ENCODE peak calls at places on chromosomes 4 and X, in seven cellular contexts. L is IMR-90, S is H9, J is neuronal stem cell, G is mesendoderm, Z is H1, D is trophoblast cell. Y is an unnamed sample. For H3K4me1, the result is how much of the 10 kb centered on the place peaks cover.

GRCh38 chr4:8220661-8221446 is 21.8 kb downstream of the SH3TC1 start:
- DNase-seq in S (no peak), L (no peak), D (no peak), J (no peak), G (no peak), Z (no peak), Y (peak)

GRCh38 chr4:73608677-73609594 is 11.3 kb downstream of the RASSF6 start:
- DNase-seq in Z (no peak), J (no peak), L (peak), D (no peak), G (no peak), S (no peak), Y (peak)

GRCh38 chr4:17770845-17771244 is 10.6 kb downstream of the FAM184B start:
- DNase-seq in S (no peak), J (no peak), D (no peak), L (no peak), Z (no peak), G (no peak), Y (no peak)

GRCh38 chr4:10182446-10183424 is 66.1 kb upstream of the WDR1 start:
- DNase-seq in Z (no peak), G (no peak), D (no peak), S (no peak), L (no peak), J (no peak), Y (no peak)

GRCh38 chr4:148530114-148530513 is 87.9 kb upstream of the NR3C2 start:
- DNase-seq in S (no peak), D (no peak), L (peak), Z (no peak), G (no peak), J (no peak), Y (no peak)

GRCh38 chrX:78029663-78030062 is 60.2 kb upstream of the PGAM4 start:
- DNase-seq in G (peak), Z (no peak), L (peak), S (no peak), D (peak), J (peak), Y (no peak)

GRCh38 chr4:87908341-87908740 is 67.2 kb upstream of the SPP1 start:
- DNase-seq in L (no peak), D (peak), Z (no peak), G (no peak), J (no peak), S (no peak), Y (no peak)

GRCh38 chr4:118033148-118034060 is 882 bp upstream of the NDST3 start:
- DNase-seq in L (peak), Z (peak), G (peak), J (peak), S (peak), D (peak), Y (peak)

GRCh38 chr4:1050486-1051213 is 39.2 kb downstream of the FGFRL1 start:
- DNase-seq in D (no peak), Z (peak), J (no peak), L (no peak), S (peak), G (peak), Y (no peak)

GRCh38 chr4:41538017-41538733 is at the start of gene LIMCH1:
- DNase-seq in D (peak), J (no peak), G (peak), L (no peak), Z (peak), S (peak), Y (no peak)

GRCh38 chr4:164012396-164013027 is 518.0 kb downstream of the TMA16 start:
- DNase-seq in Z (peak), G (peak), J (peak), D (peak), S (peak), L (no peak), Y (peak)

DNA sequence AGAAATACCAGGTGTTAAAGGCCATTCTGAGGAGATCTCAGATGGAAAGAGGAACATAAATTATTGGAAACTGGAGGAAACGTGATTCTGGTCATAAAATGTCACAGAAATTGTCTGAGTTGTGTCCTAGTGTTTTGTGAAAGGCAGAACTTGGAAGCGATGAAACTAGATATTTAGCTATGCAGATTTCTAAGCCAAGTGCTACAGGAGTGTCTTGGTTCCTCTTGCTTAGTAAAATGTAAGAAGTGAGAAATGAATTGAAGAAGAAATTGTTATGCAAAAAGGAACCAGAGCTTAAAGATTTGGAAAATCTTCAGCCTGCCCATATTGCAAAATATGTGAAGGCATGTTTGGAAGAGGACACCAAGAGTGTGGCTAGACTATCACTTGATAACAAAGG is 9.6 kb upstream of the CDS1 start:
- DNase-seq in L (no peak), Z (no peak), J (no peak), S (no peak), G (no peak), D (no peak), Y (no peak)
- H2BK120ac ChIP-seq in L (no peak), Z (no peak), J (no peak), S (no peak), G (no peak), D (no peak), Y (no peak)

GRCh38 chr4:70577220-70577927 is 14.7 kb upstream of the AMBN start:
- DNase-seq in Z (no peak), G (no peak), L (no peak), S (no peak), J (no peak), D (no peak), Y (no peak)

GRCh38 chr4:70571772-70572171 is 20.3 kb upstream of the AMBN start:
- DNase-seq in L (no peak), S (no peak), Z (no peak), G (peak), J (no peak), D (peak), Y (no peak)

GRCh38 chr4:70570796-70571195 is 21.3 kb upstream of the AMBN start:
- DNase-seq in D (no peak), L (no peak), J (no peak), Z (no peak), S (no peak), G (no peak), Y (no peak)

GRCh38 chr4:70575964-70576363 is 16.1 kb upstream of the AMBN start:
- DNase-seq in J (no peak), G (no peak), L (no peak), D (no peak), S (no peak), Z (no peak), Y (no peak)
- H3K4me1 ChIP-seq in J (under half), G (under half), L (under half), D (under half), S (under half), Z (under half), Y (under half)

DNA sequence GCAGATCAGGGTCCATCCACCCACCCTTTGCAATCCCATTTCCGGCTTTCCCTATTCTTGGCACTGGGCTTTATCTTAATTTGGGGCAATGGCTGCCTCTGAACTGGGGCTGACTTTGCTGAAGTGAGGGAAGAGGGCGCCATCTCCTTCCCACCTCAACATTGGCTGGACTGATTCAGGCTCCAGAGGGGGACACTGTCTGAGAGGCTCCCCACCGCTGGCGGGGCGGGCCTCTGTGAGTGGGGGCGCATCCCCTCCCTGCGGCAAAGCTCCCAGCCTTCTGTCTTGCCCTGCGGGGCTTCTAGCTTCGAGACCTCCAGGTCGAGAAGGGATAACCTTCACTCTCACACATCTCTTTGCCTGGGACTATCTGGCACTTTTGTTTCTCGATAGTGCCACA is 85.8 kb downstream of the PHKA2 start:
- DNase-seq in L (no peak), S (no peak), Z (no peak), J (no peak), G (no peak), D (no peak), Y (no peak)
- H2BK120ac ChIP-seq in L (no peak), S (no peak), Z (no peak), J (no peak), G (no peak), D (no peak), Y (no peak)

DNA sequence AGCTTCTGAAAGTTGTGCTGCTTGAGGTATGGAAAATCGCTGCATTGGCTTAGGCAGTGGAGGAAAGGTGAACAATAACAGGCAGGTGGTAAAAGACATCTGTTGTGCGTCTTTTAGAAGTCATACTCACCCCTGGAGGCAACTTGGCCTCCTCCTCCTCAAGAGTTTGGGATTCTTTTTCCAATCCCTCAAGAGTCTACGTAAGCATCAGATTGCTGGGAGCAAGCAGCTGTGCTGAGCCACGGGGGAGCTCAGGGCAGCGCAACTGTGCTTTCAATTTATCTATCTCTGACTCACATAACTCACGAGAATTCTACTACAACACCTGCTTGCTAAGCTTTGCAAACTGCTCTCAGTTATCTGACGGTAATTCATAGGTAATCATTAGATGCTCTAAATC is 6.4 kb upstream of the RBMX2 start:
- DNase-seq in S (no peak), Z (no peak), J (no peak), D (peak), G (no peak), L (no peak), Y (no peak)
- H3K4me1 ChIP-seq in S (under half), Z (under half), J (under half), D (under half), G (under half), L (under half), Y (under half)

Y was measured in mesenchymal stem cell.